ENCODE peak calls at places on chromosomes 4 and X, in four cellular contexts. One of them, this sample, is unnamed. For H3K9me3, the result is how much of the 10 kb centered on the place peaks cover.

GRCh38 chr4:27003602-27004238 is 143.1 kb downstream of the STIM2 start:
- DNase-seq in neural progenitor cell: no peak
- DNase-seq in NT2/D1: no peak
- DNase-seq in mucosa of descending colon: no peak
- DNase-seq in this sample: no peak

GRCh38 chr4:3285558-3286334 is 7.1 kb upstream of the RGS12 start:
- DNase-seq in neural progenitor cell: no peak
- DNase-seq in NT2/D1: no peak
- DNase-seq in mucosa of descending colon: peak
- DNase-seq in this sample: no peak

GRCh38 chr4:16827045-16827444 is 71.4 kb downstream of the LDB2 start:
- DNase-seq in neural progenitor cell: no peak
- DNase-seq in NT2/D1: no peak
- DNase-seq in mucosa of descending colon: no peak
- DNase-seq in this sample: no peak

GRCh38 chrX:68045008-68045577 is 388.2 kb downstream of the OPHN1 start:
- DNase-seq in neural progenitor cell: no peak
- DNase-seq in NT2/D1: no peak
- DNase-seq in mucosa of descending colon: no peak
- DNase-seq in this sample: no peak

GRCh38 chrX:22310779-22311178 is 38.1 kb downstream of the CBLL2 start:
- DNase-seq in neural progenitor cell: no peak
- DNase-seq in NT2/D1: no peak
- DNase-seq in mucosa of descending colon: no peak
- DNase-seq in this sample: no peak

GRCh38 chr4:53563824-53564223 is 27.5 kb downstream of the LNX1 start:
- DNase-seq in neural progenitor cell: no peak
- DNase-seq in NT2/D1: no peak
- DNase-seq in mucosa of descending colon: no peak
- DNase-seq in this sample: no peak

GRCh38 chr4:183173580-183174526 is 74.8 kb downstream of the WWC2 start:
- DNase-seq in neural progenitor cell: peak
- DNase-seq in NT2/D1: no peak
- DNase-seq in mucosa of descending colon: no peak
- DNase-seq in this sample: no peak

GRCh38 chr4:48255130-48255958 is 14.3 kb downstream of the TEC start:
- DNase-seq in neural progenitor cell: no peak
- DNase-seq in NT2/D1: no peak
- DNase-seq in mucosa of descending colon: no peak
- DNase-seq in this sample: no peak

GRCh38 chr4:95167809-95168208 is 381.0 kb downstream of the UNC5C start:
- DNase-seq in neural progenitor cell: peak
- DNase-seq in NT2/D1: no peak
- DNase-seq in mucosa of descending colon: no peak
- DNase-seq in this sample: no peak

GRCh38 chrX:38214551-38214950 is 6.1 kb downstream of the SRPX start:
- DNase-seq in neural progenitor cell: no peak
- DNase-seq in NT2/D1: no peak
- DNase-seq in mucosa of descending colon: no peak
- DNase-seq in this sample: no peak

GRCh38 chrX:114582698-114583395 is 1.0 kb upstream of the HTR2C start:
- DNase-seq in neural progenitor cell: peak
- DNase-seq in NT2/D1: no peak
- DNase-seq in mucosa of descending colon: no peak
- DNase-seq in this sample: no peak

GRCh38 chrX:131564553-131565229 is 20.8 kb downstream of the OR13H1 start:
- DNase-seq in neural progenitor cell: no peak
- DNase-seq in NT2/D1: no peak
- DNase-seq in mucosa of descending colon: no peak
- DNase-seq in this sample: no peak

GRCh38 chr4:88610771-88611170 is 18.5 kb downstream of the HERC3 start:
- DNase-seq in neural progenitor cell: no peak
- DNase-seq in NT2/D1: no peak
- DNase-seq in mucosa of descending colon: no peak
- DNase-seq in this sample: no peak

GRCh38 chrX:108735680-108736508 is 469 bp downstream of the IRS4 start:
- DNase-seq in neural progenitor cell: peak
- DNase-seq in NT2/D1: no peak
- DNase-seq in mucosa of descending colon: no peak
- DNase-seq in this sample: no peak

GRCh38 chrX:1165535-1166196 is 46.8 kb downstream of the CRLF2 start:
- DNase-seq in neural progenitor cell: peak
- DNase-seq in NT2/D1: no peak
- DNase-seq in mucosa of descending colon: no peak
- DNase-seq in this sample: no peak

GRCh38 chr4:74456056-74456744 is 11.3 kb downstream of the AREG start:
- DNase-seq in neural progenitor cell: no peak
- DNase-seq in NT2/D1: no peak
- DNase-seq in mucosa of descending colon: no peak
- DNase-seq in this sample: no peak

GRCh38 chr4:97150966-97151365 is 992.3 kb downstream of the STPG2 start:
- DNase-seq in neural progenitor cell: no peak
- DNase-seq in NT2/D1: no peak
- DNase-seq in mucosa of descending colon: no peak
- DNase-seq in this sample: no peak

GRCh38 chr4:2337896-2338295 is 76.0 kb upstream of the MXD4 start:
- DNase-seq in neural progenitor cell: no peak
- DNase-seq in NT2/D1: no peak
- DNase-seq in mucosa of descending colon: no peak
- DNase-seq in this sample: no peak

GRCh38 chr4:773214-773613 is 52.7 kb downstream of the CPLX1 start:
- DNase-seq in neural progenitor cell: no peak
- DNase-seq in NT2/D1: no peak
- DNase-seq in mucosa of descending colon: no peak
- DNase-seq in this sample: no peak

GRCh38 chrX:22163306-22163705 is 109.4 kb upstream of the CBLL2 start:
- DNase-seq in neural progenitor cell: no peak
- DNase-seq in NT2/D1: no peak
- DNase-seq in mucosa of descending colon: no peak
- DNase-seq in this sample: no peak

GRCh38 chr4:1870328-1870577 is 940 bp upstream of the NSD2 start:
- DNase-seq in neural progenitor cell: peak
- DNase-seq in NT2/D1: peak
- DNase-seq in mucosa of descending colon: peak
- DNase-seq in this sample: peak

GRCh38 chr4:6279582-6280289 is 10.1 kb downstream of the WFS1 start:
- DNase-seq in neural progenitor cell: no peak
- DNase-seq in NT2/D1: no peak
- DNase-seq in mucosa of descending colon: no peak
- DNase-seq in this sample: no peak

GRCh38 chr4:33184684-33185083 is 2464.5 kb downstream of the PCDH7 start:
- DNase-seq in neural progenitor cell: no peak
- DNase-seq in NT2/D1: no peak
- DNase-seq in mucosa of descending colon: no peak
- DNase-seq in this sample: no peak

GRCh38 chrX:141468940-141469339 is 115.6 kb downstream of the SPANXA1 start:
- DNase-seq in neural progenitor cell: no peak
- DNase-seq in NT2/D1: no peak
- DNase-seq in mucosa of descending colon: no peak
- DNase-seq in this sample: no peak

GRCh38 chr4:86261634-86262033 is 98.2 kb downstream of the MAPK10 start:
- DNase-seq in neural progenitor cell: no peak
- DNase-seq in NT2/D1: no peak
- DNase-seq in mucosa of descending colon: no peak
- DNase-seq in this sample: no peak

GRCh38 chr4:129438582-129438981 is 342.6 kb downstream of the C4orf33 start:
- DNase-seq in neural progenitor cell: no peak
- DNase-seq in NT2/D1: no peak
- DNase-seq in mucosa of descending colon: no peak
- DNase-seq in this sample: no peak

GRCh38 chrX:103531002-103531401 is 11.7 kb upstream of the RAB40A start:
- DNase-seq in neural progenitor cell: no peak
- DNase-seq in NT2/D1: no peak
- DNase-seq in mucosa of descending colon: no peak
- DNase-seq in this sample: no peak

GRCh38 chr4:68434277-68434676 is 13.0 kb upstream of the TMPRSS11E start:
- DNase-seq in neural progenitor cell: no peak
- DNase-seq in NT2/D1: no peak
- DNase-seq in mucosa of descending colon: no peak
- DNase-seq in this sample: no peak

GRCh38 chr4:7687006-7687405 is 252.3 kb upstream of the PSAPL1 start:
- DNase-seq in neural progenitor cell: no peak
- DNase-seq in NT2/D1: no peak
- DNase-seq in mucosa of descending colon: no peak
- DNase-seq in this sample: no peak

GRCh38 chr4:110508827-110509446 is 33.0 kb downstream of the ENPEP start:
- DNase-seq in neural progenitor cell: peak
- DNase-seq in NT2/D1: no peak
- DNase-seq in mucosa of descending colon: peak
- DNase-seq in this sample: no peak

DNA sequence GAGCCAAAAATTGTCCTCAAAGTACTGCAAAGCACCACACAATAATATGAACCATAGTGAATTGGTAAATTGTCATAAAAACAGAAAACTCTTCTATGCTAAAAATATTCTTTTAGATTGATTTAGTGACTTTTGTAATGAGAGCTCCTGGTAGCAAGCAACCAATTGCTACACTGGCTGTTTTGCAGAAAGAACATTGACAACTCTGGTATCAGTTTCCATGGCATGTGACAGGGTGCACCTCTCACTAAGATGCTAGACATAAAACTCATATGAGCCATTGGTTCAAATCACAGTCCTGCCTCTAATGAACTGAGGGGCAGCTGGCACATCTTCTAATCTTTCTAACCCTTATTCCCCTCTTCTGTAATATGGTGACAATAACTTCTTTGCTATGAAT is 212.2 kb downstream of the HS3ST1 start:
- DNase-seq in neural progenitor cell: no peak
- DNase-seq in NT2/D1: no peak
- DNase-seq in mucosa of descending colon: no peak
- DNase-seq in this sample: no peak
- H3K9me3 ChIP-seq in neural progenitor cell: under half
- H3K9me3 ChIP-seq in NT2/D1: under half
- H3K9me3 ChIP-seq in mucosa of descending colon: under half
- H3K9me3 ChIP-seq in this sample: under half

GRCh38 chr4:149911371-149911770 is 95.7 kb upstream of the IQCM start:
- DNase-seq in neural progenitor cell: no peak
- DNase-seq in NT2/D1: no peak
- DNase-seq in mucosa of descending colon: no peak
- DNase-seq in this sample: no peak

GRCh38 chr4:149914101-149914500 is 98.5 kb upstream of the IQCM start:
- DNase-seq in neural progenitor cell: no peak
- DNase-seq in NT2/D1: no peak
- DNase-seq in mucosa of descending colon: no peak
- DNase-seq in this sample: no peak

GRCh38 chr4:149910604-149911367 is 95.1 kb upstream of the IQCM start:
- DNase-seq in neural progenitor cell: no peak
- DNase-seq in NT2/D1: no peak
- DNase-seq in mucosa of descending colon: peak
- DNase-seq in this sample: no peak

GRCh38 chr4:149911995-149912394 is 96.4 kb upstream of the IQCM start:
- DNase-seq in neural progenitor cell: no peak
- DNase-seq in NT2/D1: no peak
- DNase-seq in mucosa of descending colon: no peak
- DNase-seq in this sample: no peak

DNA sequence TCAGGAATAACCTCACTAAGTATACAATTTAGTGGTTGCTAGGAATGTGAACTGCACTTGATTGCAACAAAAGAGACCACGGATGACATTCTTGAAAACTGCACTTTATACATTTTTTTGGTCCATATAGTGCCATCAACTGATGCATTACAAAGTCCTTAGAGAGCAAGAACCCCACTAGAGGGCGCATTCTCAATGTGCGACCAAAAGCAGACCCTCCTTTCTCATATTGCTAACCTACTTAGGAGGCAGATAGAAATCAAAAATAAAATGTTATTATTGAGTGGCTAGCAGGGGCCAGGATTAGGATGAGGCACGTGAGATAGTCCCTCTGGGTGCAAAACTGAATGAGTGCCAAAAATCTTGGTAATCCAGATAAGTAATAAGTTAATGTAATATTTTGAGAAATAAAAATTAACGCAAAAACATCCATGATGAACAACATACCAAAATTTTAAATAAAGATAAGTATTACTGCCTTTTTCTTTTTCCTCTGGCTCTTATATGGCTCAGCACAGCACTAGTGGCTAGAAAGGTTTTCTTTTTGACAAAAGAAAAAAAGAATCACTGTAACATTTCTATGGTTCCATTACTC is 99.0 kb upstream of the IQCM start:
- DNase-seq in neural progenitor cell: peak
- DNase-seq in NT2/D1: peak
- DNase-seq in mucosa of descending colon: peak
- DNase-seq in this sample: no peak
- H3K9me3 ChIP-seq in neural progenitor cell: under half
- H3K9me3 ChIP-seq in NT2/D1: under half
- H3K9me3 ChIP-seq in mucosa of descending colon: under half
- H3K9me3 ChIP-seq in this sample: under half

GRCh38 chr4:101081695-101082369 is 265.5 kb downstream of the PPP3CA start:
- DNase-seq in neural progenitor cell: no peak
- DNase-seq in NT2/D1: no peak
- DNase-seq in mucosa of descending colon: no peak
- DNase-seq in this sample: no peak
- H3K9me3 ChIP-seq in neural progenitor cell: under half
- H3K9me3 ChIP-seq in NT2/D1: under half
- H3K9me3 ChIP-seq in mucosa of descending colon: under half
- H3K9me3 ChIP-seq in this sample: under half

GRCh38 chrX:118965395-118965794 is 9.0 kb upstream of the LONRF3 start:
- DNase-seq in neural progenitor cell: no peak
- DNase-seq in NT2/D1: no peak
- DNase-seq in mucosa of descending colon: no peak
- DNase-seq in this sample: no peak

GRCh38 chrX:118971552-118971951 is 2.9 kb upstream of the LONRF3 start:
- DNase-seq in neural progenitor cell: no peak
- DNase-seq in NT2/D1: peak
- DNase-seq in mucosa of descending colon: no peak
- DNase-seq in this sample: no peak

GRCh38 chrX:118964252-118964651 is 10.2 kb upstream of the LONRF3 start:
- DNase-seq in neural progenitor cell: no peak
- DNase-seq in NT2/D1: no peak
- DNase-seq in mucosa of descending colon: no peak
- DNase-seq in this sample: no peak

GRCh38 chrX:118963159-118963558 is 11.3 kb upstream of the LONRF3 start:
- DNase-seq in neural progenitor cell: no peak
- DNase-seq in NT2/D1: no peak
- DNase-seq in mucosa of descending colon: no peak
- DNase-seq in this sample: no peak

DNA sequence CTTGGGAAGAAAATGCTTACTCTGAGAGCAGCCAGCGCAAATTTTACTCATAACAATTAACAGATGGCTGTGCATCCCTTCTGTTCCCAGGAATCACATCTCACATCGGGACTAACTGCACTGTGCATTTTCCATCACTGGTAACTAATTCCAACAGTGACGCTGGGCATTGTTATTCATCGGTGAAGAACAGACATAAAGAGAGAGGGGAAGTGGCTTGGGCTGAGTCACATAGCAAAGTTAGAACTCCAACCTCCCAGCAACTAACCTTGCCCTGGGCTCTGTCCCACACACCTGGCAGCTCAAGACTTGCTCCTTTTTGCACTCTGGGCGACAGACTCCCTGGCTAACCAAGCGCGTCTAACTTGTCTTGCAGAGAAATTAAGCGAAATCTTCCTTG is 6.4 kb upstream of the LONRF3 start:
- DNase-seq in neural progenitor cell: no peak
- DNase-seq in NT2/D1: no peak
- DNase-seq in mucosa of descending colon: no peak
- DNase-seq in this sample: no peak
- H3K9me3 ChIP-seq in neural progenitor cell: under half
- H3K9me3 ChIP-seq in NT2/D1: under half
- H3K9me3 ChIP-seq in mucosa of descending colon: under half
- H3K9me3 ChIP-seq in this sample: under half

This sample was measured in T-helper 17 cell.